ENCODE peak calls at places on chromosome 18, in six cellular contexts. Y, B, R, X, K and V are unnamed samples.

GRCh38 chr18:8293184-8293583 is 316.1 kb upstream of the RAB12 start:
- DNase-seq in B (no peak), R (no peak), Y (no peak), X (no peak), K (no peak), V (no peak)

GRCh38 chr18:27728659-27729058 is 448.3 kb downstream of the CDH2 start:
- DNase-seq in Y (no peak), X (no peak), K (no peak), B (no peak), R (no peak), V (no peak)

GRCh38 chr18:53753616-53754015 is 470.9 kb downstream of the MBD2 start:
- DNase-seq in R (no peak), K (no peak), X (no peak), B (no peak), Y (no peak), V (no peak)

GRCh38 chr18:47149457-47150028 is 757 bp downstream of the HDHD2 start:
- DNase-seq in Y (no peak), K (no peak), B (no peak), R (no peak), X (peak; percentile 14), V (peak; percentile 29)

GRCh38 chr18:57705861-57706590 is 84.4 kb upstream of the NARS1 start:
- DNase-seq in R (no peak), Y (no peak), K (no peak), B (no peak), X (no peak), V (no peak)

GRCh38 chr18:36284671-36285295 is 12.7 kb upstream of the FHOD3 start:
- DNase-seq in Y (no peak), X (peak; percentile 49), K (no peak), B (peak; percentile 19), R (peak; percentile 21), V (no peak)

GRCh38 chr18:49704334-49704733 is 109.0 kb downstream of the ACAA2 start:
- DNase-seq in R (no peak), B (no peak), K (no peak), X (no peak), Y (no peak), V (no peak)

GRCh38 chr18:39655341-39655740 is 2089.7 kb upstream of the CELF4 start:
- DNase-seq in K (no peak), Y (no peak), X (no peak), B (no peak), R (no peak), V (no peak)

GRCh38 chr18:76537621-76538020 is 42.6 kb upstream of the ZNF516 start:
- DNase-seq in B (no peak), R (no peak), Y (no peak), K (no peak), X (no peak), V (no peak)

GRCh38 chr18:79616651-79617518 is 62.7 kb upstream of the CTDP1 start:
- DNase-seq in K (no peak), X (peak; percentile 63), R (no peak), B (no peak), Y (no peak), V (peak; percentile 12)

GRCh38 chr18:74567805-74568204 is 29.9 kb upstream of the ZNF407 start:
- DNase-seq in Y (no peak), R (no peak), X (no peak), K (no peak), B (no peak), V (peak; percentile 20)

GRCh38 chr18:35005963-35006577 is 35.1 kb upstream of the MAPRE2 start:
- DNase-seq in Y (no peak), K (no peak), X (peak; percentile 52), R (no peak), B (no peak), V (no peak)

GRCh38 chr18:36889316-36889715 is 60.4 kb downstream of the KIAA1328 start:
- DNase-seq in Y (no peak), X (no peak), B (no peak), K (no peak), R (no peak), V (no peak)

GRCh38 chr18:25229080-25229479 is 122.9 kb downstream of the ZNF521 start:
- DNase-seq in R (no peak), Y (no peak), B (no peak), K (no peak), X (peak; percentile 22), V (no peak)

GRCh38 chr18:33700513-33700976 is 122.5 kb downstream of the ASXL3 start:
- DNase-seq in X (no peak), R (no peak), K (no peak), B (no peak), Y (no peak), V (no peak)

GRCh38 chr18:47604041-47604440 is 326.4 kb downstream of the SMAD2 start:
- DNase-seq in R (no peak), Y (no peak), K (no peak), X (no peak), B (no peak), V (no peak)

GRCh38 chr18:23547806-23548205 is 38.5 kb downstream of the NPC1 start:
- DNase-seq in K (no peak), X (peak; percentile 21), Y (no peak), R (no peak), B (no peak), V (peak; percentile 51)